ENCODE peak calls at places on chromosomes 13 and 19, in five cellular contexts. A is brain pericyte, Y is BJ, F is fibroblast of mammary gland, W is AG08395. Q is an unnamed sample.

GRCh38 chr19:16825312-16826168 is 3.7 kb upstream of the SIN3B start:
- DNase-seq in F (peak; percentile 87), W (peak; percentile 48), Y (no peak), A (peak; percentile 26), Q (peak; percentile 84)

GRCh38 chr13:94947392-94947791 is 235.0 kb upstream of the SOX21 start:
- DNase-seq in W (no peak), Y (no peak), F (no peak), A (no peak), Q (no peak)

GRCh38 chr13:52356327-52356726 is 49.6 kb downstream of the THSD1 start:
- DNase-seq in Y (no peak), A (no peak), F (peak; percentile 63), W (peak; percentile 60), Q (peak; percentile 24)

GRCh38 chr19:14536926-14537692 is 7.7 kb downstream of the TECR start:
- DNase-seq in A (no peak), W (peak; percentile 43), F (peak; percentile 68), Y (no peak), Q (peak; percentile 44)

GRCh38 chr19:30314056-30314804 is 58.0 kb upstream of the ZNF536 start:
- DNase-seq in Y (no peak), W (no peak), F (no peak), A (no peak), Q (no peak)

GRCh38 chr13:32381539-32381938 is 46.4 kb downstream of the N4BP2L1 start:
- DNase-seq in Y (no peak), W (peak; percentile 27), A (no peak), F (peak; percentile 39), Q (peak; percentile 24)

GRCh38 chr13:36131215-36131930 is at the start of gene DCLK1:
- DNase-seq in F (peak; percentile 69), Y (no peak), A (no peak), W (no peak), Q (peak; percentile 12)

GRCh38 chr13:73827434-73827833 is 306.8 kb downstream of the KLF12 start:
- DNase-seq in A (no peak), W (no peak), Y (no peak), F (no peak), Q (no peak)

GRCh38 chr13:79833972-79834371 is 353.0 kb downstream of the NDFIP2 start:
- DNase-seq in F (peak; percentile 14), A (no peak), Y (no peak), W (no peak), Q (peak; percentile 59)

GRCh38 chr13:35855531-35856019 is 275.6 kb downstream of the DCLK1 start:
- DNase-seq in A (no peak), W (peak; percentile 40), Y (no peak), F (peak; percentile 41), Q (no peak)

GRCh38 chr19:18388328-18389094 is 2.6 kb downstream of the GDF15 start:
- DNase-seq in F (peak; percentile 42), Y (no peak), W (peak; percentile 87), A (no peak), Q (peak; percentile 44)

GRCh38 chr19:42290523-42291436 is 11.2 kb upstream of the PRR19 start:
- DNase-seq in W (no peak), A (no peak), F (no peak), Y (no peak), Q (no peak)

GRCh38 chr19:8336072-8336569 is 6.9 kb downstream of the KANK3 start:
- DNase-seq in Y (no peak), A (no peak), W (no peak), F (no peak), Q (no peak)